ENCODE peak calls at places on chromosomes 13 and 19, in five cellular contexts. One of them, this sample, is unnamed.

GRCh38 chr13:79549355-79550106 is 68.6 kb downstream of the NDFIP2 start:
- DNase-seq in stimulated activated CD4-positive, alpha-beta T cell treated with anti-CD3 and anti-CD28 coated beads, Interleukin-15, amount 100 ng/mL, for 24 hours: no peak
- DNase-seq in AG09319: no peak
- DNase-seq in activated naive CD8-positive, alpha-beta T cell treated with anti-CD3 and anti-CD28 coated beads, Interleukin-2, amount 50 U/mL, for 24 hours: no peak
- DNase-seq in stimulated activated naive CD4-positive, alpha-beta T cell: no peak
- DNase-seq in this sample: no peak

GRCh38 chr13:35876601-35877000 is 254.6 kb downstream of the DCLK1 start:
- DNase-seq in stimulated activated CD4-positive, alpha-beta T cell treated with anti-CD3 and anti-CD28 coated beads, Interleukin-15, amount 100 ng/mL, for 24 hours: no peak
- DNase-seq in activated naive CD8-positive, alpha-beta T cell treated with anti-CD3 and anti-CD28 coated beads, Interleukin-2, amount 50 U/mL, for 24 hours: no peak
- DNase-seq in stimulated activated naive CD4-positive, alpha-beta T cell: no peak
- DNase-seq in AG09319: no peak
- DNase-seq in this sample: no peak

GRCh38 chr19:50567052-50567841 is 988 bp downstream of the LRRC4B start:
- DNase-seq in AG09319: no peak
- DNase-seq in stimulated activated CD4-positive, alpha-beta T cell treated with anti-CD3 and anti-CD28 coated beads, Interleukin-15, amount 100 ng/mL, for 24 hours: no peak
- DNase-seq in stimulated activated naive CD4-positive, alpha-beta T cell: no peak
- DNase-seq in activated naive CD8-positive, alpha-beta T cell treated with anti-CD3 and anti-CD28 coated beads, Interleukin-2, amount 50 U/mL, for 24 hours: no peak
- DNase-seq in this sample: no peak

GRCh38 chr13:28728642-28729041 is 9.9 kb upstream of the SLC46A3 start:
- DNase-seq in AG09319: no peak
- DNase-seq in stimulated activated CD4-positive, alpha-beta T cell treated with anti-CD3 and anti-CD28 coated beads, Interleukin-15, amount 100 ng/mL, for 24 hours: no peak
- DNase-seq in activated naive CD8-positive, alpha-beta T cell treated with anti-CD3 and anti-CD28 coated beads, Interleukin-2, amount 50 U/mL, for 24 hours: no peak
- DNase-seq in stimulated activated naive CD4-positive, alpha-beta T cell: no peak
- DNase-seq in this sample: no peak

GRCh38 chr19:2176336-2176994 is 12.7 kb downstream of the DOT1L start:
- DNase-seq in stimulated activated CD4-positive, alpha-beta T cell treated with anti-CD3 and anti-CD28 coated beads, Interleukin-15, amount 100 ng/mL, for 24 hours: no peak
- DNase-seq in activated naive CD8-positive, alpha-beta T cell treated with anti-CD3 and anti-CD28 coated beads, Interleukin-2, amount 50 U/mL, for 24 hours: no peak
- DNase-seq in stimulated activated naive CD4-positive, alpha-beta T cell: no peak
- DNase-seq in AG09319: no peak
- DNase-seq in this sample: no peak

GRCh38 chr13:112346899-112347229 is 29.3 kb upstream of the SPACA7 start:
- DNase-seq in activated naive CD8-positive, alpha-beta T cell treated with anti-CD3 and anti-CD28 coated beads, Interleukin-2, amount 50 U/mL, for 24 hours: no peak
- DNase-seq in stimulated activated CD4-positive, alpha-beta T cell treated with anti-CD3 and anti-CD28 coated beads, Interleukin-15, amount 100 ng/mL, for 24 hours: no peak
- DNase-seq in stimulated activated naive CD4-positive, alpha-beta T cell: no peak
- DNase-seq in AG09319: no peak
- DNase-seq in this sample: no peak

GRCh38 chr13:110012102-110012739 is 225.8 kb upstream of the IRS2 start:
- DNase-seq in AG09319: peak
- DNase-seq in stimulated activated CD4-positive, alpha-beta T cell treated with anti-CD3 and anti-CD28 coated beads, Interleukin-15, amount 100 ng/mL, for 24 hours: no peak
- DNase-seq in activated naive CD8-positive, alpha-beta T cell treated with anti-CD3 and anti-CD28 coated beads, Interleukin-2, amount 50 U/mL, for 24 hours: no peak
- DNase-seq in stimulated activated naive CD4-positive, alpha-beta T cell: no peak
- DNase-seq in this sample: no peak

GRCh38 chr19:41030651-41031050 is 39.6 kb downstream of the CYP2B6 start:
- DNase-seq in stimulated activated CD4-positive, alpha-beta T cell treated with anti-CD3 and anti-CD28 coated beads, Interleukin-15, amount 100 ng/mL, for 24 hours: no peak
- DNase-seq in AG09319: no peak
- DNase-seq in stimulated activated naive CD4-positive, alpha-beta T cell: no peak
- DNase-seq in activated naive CD8-positive, alpha-beta T cell treated with anti-CD3 and anti-CD28 coated beads, Interleukin-2, amount 50 U/mL, for 24 hours: no peak
- DNase-seq in this sample: no peak

GRCh38 chr13:25806304-25806974 is 245.4 kb downstream of the SHISA2 start:
- DNase-seq in stimulated activated CD4-positive, alpha-beta T cell treated with anti-CD3 and anti-CD28 coated beads, Interleukin-15, amount 100 ng/mL, for 24 hours: peak
- DNase-seq in AG09319: no peak
- DNase-seq in stimulated activated naive CD4-positive, alpha-beta T cell: no peak
- DNase-seq in activated naive CD8-positive, alpha-beta T cell treated with anti-CD3 and anti-CD28 coated beads, Interleukin-2, amount 50 U/mL, for 24 hours: no peak
- DNase-seq in this sample: no peak

GRCh38 chr13:98877936-98878335 is 99.9 kb downstream of the DOCK9 start:
- DNase-seq in stimulated activated CD4-positive, alpha-beta T cell treated with anti-CD3 and anti-CD28 coated beads, Interleukin-15, amount 100 ng/mL, for 24 hours: no peak
- DNase-seq in stimulated activated naive CD4-positive, alpha-beta T cell: no peak
- DNase-seq in activated naive CD8-positive, alpha-beta T cell treated with anti-CD3 and anti-CD28 coated beads, Interleukin-2, amount 50 U/mL, for 24 hours: no peak
- DNase-seq in AG09319: no peak
- DNase-seq in this sample: no peak